ENCODE peak calls at places on chromosomes 12 and 14, in eight cellular contexts. A is uterus; G is thoracic aorta; D is prostate gland; S is ascending aorta; N is HCT116; Z is OCI-LY7; H is effector memory CD4-positive, alpha-beta T cell. U is an unnamed sample.

GRCh38 chr12:76256341-76256740 is 91.9 kb downstream of the BBS10 start:
- DNase-seq in H (no peak), D (no peak), S (no peak), Z (no peak), N (no peak), G (no peak), A (no peak), U (no peak)

GRCh38 chr12:55142896-55143870 is 17.0 kb downstream of the OR9K2 start:
- DNase-seq in H (no peak), G (no peak), A (no peak), Z (peak), D (peak), N (peak), S (no peak), U (no peak)

GRCh38 chr12:132729541-132730320 is 19.1 kb downstream of the PGAM5 start:
- DNase-seq in A (no peak), H (no peak), G (no peak), D (no peak), N (no peak), S (no peak), Z (no peak), U (peak)

GRCh38 chr12:23753627-23754358 is 195.7 kb downstream of the SOX5 start:
- DNase-seq in N (no peak), Z (no peak), S (no peak), A (no peak), G (no peak), H (no peak), D (no peak), U (no peak)

GRCh38 chr14:65167072-65167645 is 64.8 kb upstream of the MAX start:
- DNase-seq in S (no peak), G (no peak), H (no peak), D (no peak), A (no peak), Z (peak), N (no peak), U (no peak)

GRCh38 chr12:54300732-54301427 is at the start of gene NFE2:
- DNase-seq in G (no peak), N (no peak), D (peak), S (no peak), A (no peak), Z (no peak), H (no peak), U (no peak)

GRCh38 chr12:128818065-128819022 is 5.4 kb downstream of the SLC15A4 start:
- DNase-seq in S (no peak), H (no peak), G (no peak), A (no peak), D (no peak), N (no peak), Z (peak), U (no peak)

GRCh38 chr12:57826400-57826799 is 7.9 kb upstream of the AVIL start:
- DNase-seq in N (no peak), D (no peak), A (no peak), Z (no peak), S (no peak), G (no peak), H (no peak), U (no peak)

GRCh38 chr12:124030510-124030909 is 57.5 kb downstream of the ZNF664 start:
- DNase-seq in Z (no peak), D (no peak), S (no peak), G (no peak), A (peak), N (no peak), H (no peak), U (no peak)

GRCh38 chr12:1611775-1612174 is 17.3 kb upstream of the WNT5B start:
- DNase-seq in Z (no peak), A (no peak), N (no peak), S (no peak), H (no peak), G (no peak), D (no peak), U (no peak)

GRCh38 chr14:97697772-97698171 is 900.6 kb downstream of the VRK1 start:
- DNase-seq in G (no peak), D (no peak), S (no peak), A (no peak), H (no peak), Z (no peak), N (no peak), U (no peak)

GRCh38 chr12:120725151-120725658 is 421 bp upstream of the ACADS start:
- DNase-seq in Z (no peak), D (no peak), N (no peak), G (no peak), A (no peak), S (no peak), H (no peak), U (no peak)

GRCh38 chr12:124396544-124397398 is 101.9 kb downstream of the RFLNA start:
- DNase-seq in Z (no peak), G (no peak), H (no peak), S (no peak), A (peak), N (no peak), D (peak), U (no peak)

GRCh38 chr12:129870146-129870545 is 33.7 kb downstream of the TMEM132D start:
- DNase-seq in G (no peak), A (no peak), H (no peak), D (no peak), N (no peak), Z (no peak), S (no peak), U (no peak)

GRCh38 chr14:96978525-96979272 is 181.5 kb downstream of the VRK1 start:
- DNase-seq in N (no peak), A (no peak), Z (no peak), S (no peak), D (no peak), H (no peak), G (no peak), U (no peak)

GRCh38 chr12:1836241-1836803 is 16.0 kb downstream of the LRTM2 start:
- DNase-seq in Z (no peak), N (no peak), S (no peak), G (no peak), H (no peak), D (no peak), A (no peak), U (no peak)

GRCh38 chr12:12881495-12881894 is 9.9 kb upstream of the GPRC5A start:
- DNase-seq in H (no peak), N (peak), G (no peak), S (no peak), A (no peak), Z (no peak), D (no peak), U (no peak)

GRCh38 chr14:105375635-105376057 is 22.7 kb upstream of the TEX22 start:
- DNase-seq in Z (peak), A (no peak), G (no peak), S (no peak), H (no peak), N (no peak), D (no peak), U (no peak)

GRCh38 chr14:50957296-50957695 is 13.0 kb upstream of the PYGL start:
- DNase-seq in G (no peak), Z (no peak), S (no peak), N (no peak), A (peak), D (no peak), H (no peak), U (no peak)

GRCh38 chr14:50964683-50965390 is 20.6 kb upstream of the PYGL start:
- DNase-seq in D (peak), N (no peak), S (no peak), G (peak), Z (no peak), H (no peak), A (peak), U (peak)

GRCh38 chr14:50963919-50964318 is 19.6 kb upstream of the PYGL start:
- DNase-seq in H (no peak), S (no peak), A (no peak), D (no peak), N (no peak), Z (no peak), G (no peak), U (no peak)

GRCh38 chr14:50967104-50967503 is 22.8 kb upstream of the PYGL start:
- DNase-seq in Z (no peak), D (no peak), N (no peak), H (no peak), G (no peak), A (no peak), S (no peak), U (no peak)

DNA sequence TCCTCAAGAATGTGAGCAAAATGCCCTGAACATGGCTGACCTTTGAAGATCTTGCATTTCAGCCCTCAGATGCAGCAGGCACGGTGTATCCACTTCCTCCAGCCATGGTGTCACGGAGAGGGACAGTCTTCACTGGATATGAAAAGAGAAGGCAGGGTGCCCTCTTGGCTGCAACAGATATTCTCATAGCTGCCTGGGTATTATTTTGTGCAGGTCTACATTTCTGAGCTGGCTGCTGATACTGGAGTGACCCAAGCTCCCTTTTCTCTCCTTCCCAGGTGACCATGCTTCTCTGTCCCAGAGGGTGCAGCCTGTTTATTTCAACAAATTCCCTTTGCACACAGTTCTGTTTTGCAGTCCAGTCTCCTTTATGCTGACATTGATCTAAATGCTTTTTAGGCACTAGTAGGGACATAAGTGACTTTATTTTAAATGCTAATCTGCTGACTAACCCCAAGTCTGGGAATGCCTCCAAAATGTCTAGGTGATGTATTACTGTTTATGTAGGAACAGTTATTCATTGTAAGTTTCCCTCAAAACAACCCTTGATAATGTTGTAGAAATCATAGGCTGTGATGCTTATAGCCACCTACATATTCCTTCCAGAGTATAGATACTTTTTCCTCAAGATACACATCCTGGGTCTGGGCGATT is 17.4 kb upstream of the PYGL start:
- DNase-seq in G (peak), S (no peak), N (no peak), Z (no peak), H (no peak), D (peak), A (peak), U (no peak)
- H3K27ac ChIP-seq in G (peak), S (peak), N (no peak), Z (no peak), H (no peak), D (no peak), A (peak), U (peak)

GRCh38 chr14:51095854-51096823 is 1.2 kb upstream of the TRIM9 start:
- DNase-seq in Z (no peak), A (peak), D (no peak), S (no peak), N (no peak), G (peak), H (no peak), U (peak)
- H3K4me3 ChIP-seq in Z (peak), A (peak), D (peak), S (peak), N (peak), G (peak), H (peak), U (peak)

DNA sequence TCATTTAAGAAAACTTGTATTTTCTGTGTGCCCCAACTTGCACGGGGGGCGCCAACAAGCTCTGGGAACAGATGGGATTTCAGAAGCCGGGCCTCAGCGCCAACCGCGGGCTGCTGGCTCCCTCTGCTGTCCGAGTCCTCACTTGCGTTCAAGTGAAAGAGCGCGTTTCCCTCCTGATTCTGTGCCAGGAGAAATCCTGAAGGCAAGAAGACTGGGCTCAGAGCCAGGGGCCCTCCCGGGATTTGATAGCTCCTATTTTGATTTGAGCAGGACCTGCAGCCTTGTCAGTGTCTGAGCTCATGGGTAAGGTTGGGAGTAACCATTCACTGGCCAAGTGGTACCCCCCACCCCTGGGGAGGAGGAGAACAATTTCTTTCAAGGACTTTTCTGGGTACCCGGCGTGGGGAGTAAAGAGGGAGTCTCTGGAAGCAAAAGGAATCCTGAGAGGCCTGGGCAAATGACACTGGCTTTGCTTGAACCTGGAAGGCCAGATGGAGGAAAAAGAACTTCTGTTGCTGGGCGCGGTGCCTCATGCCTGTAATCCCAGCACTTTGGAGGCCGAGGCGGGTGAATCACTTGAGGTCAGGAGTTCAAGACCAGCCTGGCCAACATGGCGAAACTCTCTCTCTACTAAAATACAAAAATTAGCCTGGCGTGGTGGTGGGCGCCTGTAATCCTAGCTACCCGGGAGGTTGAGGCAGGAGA is 179.0 kb upstream of the RGS6 start:
- DNase-seq in A (peak), H (peak), Z (peak), D (peak), N (peak), S (peak), G (peak), U (peak)
- H3K27ac ChIP-seq in A (no peak), H (no peak), Z (no peak), D (no peak), N (peak), S (no peak), G (no peak), U (no peak)

DNA sequence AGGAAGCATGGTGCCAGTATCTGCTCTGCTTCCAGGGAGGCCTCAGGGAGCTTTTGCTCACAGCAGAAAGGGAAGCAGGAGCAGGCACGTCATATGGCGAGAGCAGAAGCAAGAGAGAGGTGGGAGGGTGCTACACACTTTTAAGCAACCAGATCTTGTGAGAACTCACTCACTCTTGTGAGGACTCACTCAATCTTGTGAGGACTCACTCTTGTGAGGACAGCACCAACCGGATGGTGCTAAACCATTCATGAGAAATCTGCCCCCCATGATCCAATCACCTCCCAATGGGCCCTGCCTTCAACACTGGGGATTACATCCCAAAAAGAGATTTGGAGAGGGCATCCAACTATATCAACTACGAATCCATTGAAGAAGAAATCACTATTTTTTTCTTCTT is 34.3 kb upstream of the LMNTD1 start:
- DNase-seq in Z (no peak), D (no peak), A (no peak), S (no peak), H (no peak), G (no peak), N (no peak), U (no peak)
- H3K4me3 ChIP-seq in Z (no peak), D (no peak), A (no peak), S (no peak), H (no peak), G (no peak), N (no peak), U (no peak)

GRCh38 chr14:22164616-22165015 is 424.4 kb downstream of the DAD1 start:
- DNase-seq in G (no peak), Z (no peak), A (no peak), S (no peak), D (no peak), N (no peak), H (no peak), U (no peak)
- H3K27ac ChIP-seq in G (no peak), Z (no peak), A (no peak), S (no peak), D (no peak), N (no peak), H (no peak), U (no peak)

U was measured in dorsolateral prefrontal cortex.